ENCODE peak calls at places on chromosomes 1 and 21, in seven cellular contexts. T, Z, I, V, B, G and W are unnamed samples.

GRCh38 chr1:7539772-7540175 is 231.3 kb upstream of the VAMP3 start:
- DNase-seq in T (peak), Z (no peak), I (no peak), V (no peak), B (peak), G (peak), W (no peak)

GRCh38 chr1:62836856-62837540 is 53.1 kb downstream of the ATG4C start:
- DNase-seq in T (no peak), Z (no peak), I (no peak), V (no peak), B (no peak), G (no peak), W (no peak)

GRCh38 chr1:51750729-51751128 is 127.8 kb downstream of the NRDC start:
- DNase-seq in T (no peak), Z (no peak), I (no peak), V (no peak), B (no peak), G (no peak), W (no peak)

GRCh38 chr1:59485949-59486348 is 189.1 kb downstream of the FGGY start:
- DNase-seq in T (no peak), Z (no peak), I (no peak), V (no peak), B (no peak), G (no peak), W (no peak)

GRCh38 chr1:7827134-7827955 is 25.5 kb downstream of the UTS2 start:
- DNase-seq in T (peak), Z (no peak), I (peak), V (no peak), B (no peak), G (no peak), W (no peak)

GRCh38 chr1:16375521-16376359 is 8.7 kb downstream of the SZRD1 start:
- DNase-seq in T (no peak), Z (no peak), I (no peak), V (no peak), B (no peak), G (no peak), W (no peak)

GRCh38 chr21:35593000-35593502 is 467.3 kb downstream of the SETD4 start:
- DNase-seq in T (no peak), Z (no peak), I (no peak), V (no peak), B (no peak), G (no peak), W (no peak)

GRCh38 chr1:13535227-13535626 is 21.4 kb upstream of the LRRC38 start:
- DNase-seq in T (no peak), Z (no peak), I (no peak), V (no peak), B (no peak), G (no peak), W (no peak)

GRCh38 chr1:38073926-38074677 is 27.5 kb upstream of the POU3F1 start:
- DNase-seq in T (no peak), Z (no peak), I (no peak), V (no peak), B (no peak), G (no peak), W (no peak)

GRCh38 chr1:41455479-41456271 is 28.8 kb downstream of the EDN2 start:
- DNase-seq in T (no peak), Z (no peak), I (no peak), V (no peak), B (no peak), G (no peak), W (no peak)

GRCh38 chr1:240099748-240100147 is 8.1 kb downstream of the FMN2 start:
- DNase-seq in T (no peak), Z (no peak), I (no peak), V (no peak), B (no peak), G (no peak), W (no peak)

GRCh38 chr1:81044708-81045107 is 756.0 kb upstream of the ADGRL2 start:
- DNase-seq in T (no peak), Z (no peak), I (no peak), V (no peak), B (no peak), G (no peak), W (no peak)

GRCh38 chr1:71088645-71089287 is 7.9 kb upstream of the ZRANB2 start:
- DNase-seq in T (no peak), Z (no peak), I (no peak), V (no peak), B (no peak), G (no peak), W (no peak)

GRCh38 chr1:3629561-3630160 is 4.8 kb downstream of the TPRG1L start:
- DNase-seq in T (no peak), Z (no peak), I (no peak), V (no peak), B (no peak), G (no peak), W (no peak)